ENCODE peak calls at places on chromosomes 7 and 10, in ten cellular contexts. C is BE2C, X is adipocyte, D is spleen, E is iPS DF 6.9, A is HCT116, S is astrocyte, R is prostate gland, W is A549, Y is SJSA1. G is an unnamed sample.

GRCh38 chr7:87325576-87326370 is 19.7 kb upstream of the CROT start:
- DNase-seq in C (no peak), X (no peak), D (no peak), E (no peak), A (no peak), S (no peak), R (no peak), W (no peak), Y (no peak), G (no peak)

GRCh38 chr10:129624526-129624925 is 157.5 kb downstream of the MGMT start:
- DNase-seq in C (no peak), X (no peak), D (no peak), E (no peak), A (no peak), S (no peak), R (no peak), W (no peak), Y (no peak), G (no peak)

GRCh38 chr7:124777268-124777667 is 11.7 kb upstream of the GPR37 start:
- DNase-seq in C (no peak), X (no peak), D (no peak), E (no peak), A (no peak), S (no peak), R (no peak), W (no peak), Y (no peak), G (no peak)

GRCh38 chr10:13690281-13690825 is 103.6 kb downstream of the PRPF18 start:
- DNase-seq in C (no peak), X (no peak), D (peak; percentile 31), E (no peak), A (no peak), S (no peak), R (peak; percentile 46), W (no peak), Y (no peak), G (peak; percentile 50)

GRCh38 chr10:126500185-126500584 is 111.9 kb upstream of the ADAM12 start:
- DNase-seq in C (no peak), X (no peak), D (no peak), E (no peak), A (no peak), S (peak; percentile 16), R (no peak), W (no peak), Y (no peak), G (no peak)

GRCh38 chr10:2813277-2813676 is 254.1 kb upstream of the PFKP start:
- DNase-seq in C (no peak), X (no peak), D (no peak), E (no peak), A (no peak), S (no peak), R (no peak), W (no peak), Y (no peak), G (no peak)

GRCh38 chr7:17370901-17371550 is 72.6 kb downstream of the AHR start:
- DNase-seq in C (no peak), X (no peak), D (no peak), E (no peak), A (no peak), S (peak; percentile 23), R (no peak), W (peak; percentile 24), Y (peak; percentile 61), G (no peak)

GRCh38 chr7:143405158-143405557 is 3.5 kb downstream of the EPHA1 start:
- DNase-seq in C (no peak), X (no peak), D (no peak), E (no peak), A (no peak), S (no peak), R (no peak), W (no peak), Y (no peak), G (no peak)

GRCh38 chr10:73968101-73968515 is 29.8 kb upstream of the VCL start:
- DNase-seq in C (no peak), X (no peak), D (no peak), E (no peak), A (no peak), S (peak; percentile 25), R (no peak), W (no peak), Y (peak; percentile 86), G (no peak)

GRCh38 chr10:113027574-113028392 is 77.7 kb downstream of the TCF7L2 start:
- DNase-seq in C (no peak), X (peak; percentile 38), D (no peak), E (no peak), A (no peak), S (no peak), R (no peak), W (no peak), Y (peak; percentile 79), G (no peak)

GRCh38 chr10:119726291-119727261 is 726 bp downstream of the INPP5F start:
- DNase-seq in C (peak; percentile 61), X (no peak), D (no peak), E (no peak), A (no peak), S (no peak), R (peak; percentile 42), W (no peak), Y (no peak), G (no peak)

GRCh38 chr7:29588900-29589696 is 25.5 kb downstream of the PRR15 start:
- DNase-seq in C (peak; percentile 32), X (peak; percentile 54), D (no peak), E (no peak), A (peak; percentile 56), S (no peak), R (no peak), W (peak; percentile 72), Y (peak; percentile 42), G (no peak)

GRCh38 chr10:78434886-78435285 is 401.2 kb downstream of the RPS24 start:
- DNase-seq in C (no peak), X (no peak), D (no peak), E (no peak), A (no peak), S (no peak), R (no peak), W (no peak), Y (no peak), G (no peak)
- H3K4me1 ChIP-seq in C (peaks cover 37% of the 10 kb centered on the region), X (peaks cover 14% of the 10 kb centered on the region), D (peaks cover 21% of the 10 kb centered on the region), E (no peaks in the 10 kb centered on the region), A (no peaks in the 10 kb centered on the region), S (no peaks in the 10 kb centered on the region), R (peaks cover 4% of the 10 kb centered on the region), W (peaks cover 5% of the 10 kb centered on the region), Y (peaks cover 43% of the 10 kb centered on the region), G (no peaks in the 10 kb centered on the region)

GRCh38 chr10:96305019-96305418 is 785 bp downstream of the DNTT start:
- DNase-seq in C (no peak), X (no peak), D (no peak), E (no peak), A (no peak), S (no peak), R (no peak), W (no peak), Y (no peak), G (no peak)

GRCh38 chr10:96304241-96304640 is at the start of gene DNTT:
- DNase-seq in C (no peak), X (no peak), D (no peak), E (no peak), A (no peak), S (no peak), R (no peak), W (no peak), Y (no peak), G (no peak)

GRCh38 chr10:96310359-96310669 is 6.1 kb downstream of the DNTT start:
- DNase-seq in C (no peak), X (no peak), D (no peak), E (no peak), A (no peak), S (no peak), R (no peak), W (no peak), Y (no peak), G (no peak)

GRCh38 chr10:96309631-96310358 is 5.6 kb downstream of the DNTT start:
- DNase-seq in C (no peak), X (no peak), D (no peak), E (peak; percentile 90), A (no peak), S (no peak), R (no peak), W (no peak), Y (no peak), G (no peak)

DNA sequence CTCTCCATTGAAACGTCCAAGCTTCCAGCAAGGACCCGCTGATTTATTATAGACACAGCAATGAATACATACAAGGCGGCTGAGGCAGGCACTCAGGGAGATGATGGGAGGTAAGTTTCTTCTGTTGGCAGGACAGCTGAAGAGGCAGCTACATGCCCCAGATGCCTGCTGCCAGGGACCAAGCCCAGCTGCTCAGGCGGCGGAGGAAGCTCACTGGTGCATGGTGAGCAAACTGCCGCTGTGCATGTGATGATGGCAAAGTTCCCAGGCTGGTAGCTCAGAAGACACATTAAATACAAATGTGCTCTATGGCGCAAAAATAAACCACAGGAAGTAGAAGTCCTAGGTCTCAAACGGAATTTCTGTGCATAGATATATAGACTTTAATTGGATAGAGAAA is 2.3 kb downstream of the DNTT start:
- DNase-seq in C (peak; percentile 8), X (no peak), D (peak; percentile 89), E (no peak), A (no peak), S (no peak), R (peak; percentile 52), W (no peak), Y (no peak), G (no peak)
- H3K4me3 ChIP-seq in C (no peak overlapping the region), X (no peak overlapping the region), D (no peak overlapping the region), E (no peak overlapping the region), A (no peak overlapping the region), S (no peak overlapping the region), R (no peak overlapping the region), W (no peak overlapping the region), Y (no peak overlapping the region), G (no peak overlapping the region)

DNA sequence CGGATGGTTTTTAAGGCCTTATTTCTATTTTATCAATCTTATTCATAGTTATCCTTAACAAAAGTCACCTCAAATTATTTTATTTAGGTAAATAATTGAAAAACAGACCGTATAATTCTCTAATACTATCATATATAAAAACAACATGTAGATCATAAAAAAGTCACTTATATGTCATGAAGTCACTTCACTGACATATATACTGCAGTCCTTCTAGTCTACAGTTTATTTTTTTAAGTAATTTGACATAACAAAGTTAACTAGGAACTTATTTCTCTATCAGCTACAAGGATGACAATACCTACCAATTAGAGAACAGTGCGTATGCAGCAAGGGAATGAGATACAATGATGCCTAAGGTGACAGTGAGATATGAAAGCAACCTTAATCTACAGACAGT is 26.2 kb downstream of the JMJD1C start:
- DNase-seq in C (no peak), X (no peak), D (no peak), E (no peak), A (no peak), S (no peak), R (no peak), W (no peak), Y (no peak), G (no peak)
- H3K4me1 ChIP-seq in C (peaks cover 14% of the 10 kb centered on the region), X (peaks cover 33% of the 10 kb centered on the region), D (peaks cover 76% of the 10 kb centered on the region), E (peaks cover 5% of the 10 kb centered on the region), A (peaks cover 37% of the 10 kb centered on the region), S (peaks cover 9% of the 10 kb centered on the region), R (no peaks in the 10 kb centered on the region), W (peaks cover 34% of the 10 kb centered on the region), Y (peaks cover 4% of the 10 kb centered on the region), G (peaks cover 29% of the 10 kb centered on the region)

DNA sequence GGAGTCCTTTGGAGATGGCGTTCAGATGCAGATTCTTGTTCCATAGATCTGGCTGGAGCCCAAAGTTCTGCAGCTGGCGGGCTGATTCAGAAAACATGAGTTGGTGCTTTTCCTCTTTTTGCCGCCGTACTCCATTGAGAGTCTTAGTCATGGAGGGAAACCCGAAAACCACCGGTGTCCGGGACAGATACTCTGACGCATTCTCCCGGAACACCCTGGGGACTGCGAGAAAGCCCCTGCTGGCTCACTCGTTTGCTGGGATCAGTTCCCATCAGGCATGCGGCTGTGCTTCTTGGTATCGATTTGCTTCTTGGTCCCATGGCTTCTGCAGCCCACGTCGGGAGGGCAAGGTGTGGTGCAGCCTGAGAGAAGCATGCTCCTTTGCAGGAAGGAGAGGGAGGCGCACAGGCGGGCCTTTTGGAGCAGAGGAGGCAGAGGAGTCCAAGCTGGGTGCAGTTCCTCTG is 30.8 kb upstream of the PFKFB3 start:
- DNase-seq in C (no peak), X (no peak), D (peak; percentile 80), E (no peak), A (no peak), S (peak; percentile 94), R (no peak), W (no peak), Y (peak; percentile 67), G (no peak)
- H3K4me3 ChIP-seq in C (no peak overlapping the region), X (peak overlapping the region; percentile 45), D (no peak overlapping the region), E (no peak overlapping the region), A (no peak overlapping the region), S (peak overlapping the region; percentile 1), R (no peak overlapping the region), W (no peak overlapping the region), Y (no peak overlapping the region), G (no peak overlapping the region)